ENCODE peak calls at places on chromosome 13, in ten cellular contexts. X is glutamatergic neuron, U is endodermal cell, N is coronary artery, L is AG04450, V is cardiac fibroblast, P is GM20000, J is fibroblast of villous mesenchyme, G is K562, W is HFF-Myc. Y is an unnamed sample.

GRCh38 chr13:33057019-33057785 is 41.0 kb downstream of the KL start:
- DNase-seq in J (peak), L (no peak), X (peak), N (no peak), G (peak), V (peak), P (peak), W (no peak), U (peak), Y (no peak)

GRCh38 chr13:49098771-49099512 is 121.2 kb upstream of the MLNR start:
- DNase-seq in V (peak), L (no peak), P (no peak), U (no peak), W (no peak), J (no peak), G (no peak), N (no peak), X (no peak), Y (no peak)

GRCh38 chr13:102089722-102090121 is 312.1 kb downstream of the FGF14 start:
- DNase-seq in P (no peak), X (no peak), W (no peak), U (no peak), L (no peak), V (no peak), N (no peak), J (no peak), G (no peak), Y (no peak)

GRCh38 chr13:40553356-40553755 is 113.1 kb downstream of the FOXO1 start:
- DNase-seq in V (no peak), U (no peak), L (no peak), X (no peak), P (no peak), N (no peak), G (no peak), W (no peak), J (no peak), Y (no peak)

GRCh38 chr13:48891586-48891985 is 84.1 kb upstream of the FNDC3A start:
- DNase-seq in X (no peak), W (no peak), P (no peak), N (no peak), U (no peak), V (peak), G (no peak), L (no peak), J (peak), Y (no peak)

GRCh38 chr13:92745233-92745632 is 481.4 kb upstream of the GPC6 start:
- DNase-seq in J (no peak), L (no peak), V (no peak), X (no peak), W (no peak), N (no peak), G (no peak), U (no peak), P (no peak), Y (no peak)

GRCh38 chr13:84844473-84844872 is 954.7 kb downstream of the SLITRK6 start:
- DNase-seq in V (no peak), P (no peak), W (no peak), J (no peak), X (no peak), U (no peak), L (no peak), N (no peak), G (no peak), Y (no peak)

GRCh38 chr13:40235160-40235796 is 431.2 kb downstream of the FOXO1 start:
- DNase-seq in V (peak), P (no peak), U (no peak), G (no peak), X (no peak), W (peak), N (no peak), L (no peak), J (peak), Y (no peak)

GRCh38 chr13:41427700-41428099 is 29.6 kb upstream of the RGCC start:
- DNase-seq in U (no peak), G (no peak), W (no peak), X (no peak), J (no peak), V (no peak), P (no peak), L (no peak), N (no peak), Y (no peak)

GRCh38 chr13:40259899-40260298 is 406.5 kb downstream of the FOXO1 start:
- DNase-seq in N (no peak), J (no peak), L (no peak), G (no peak), U (no peak), X (no peak), P (no peak), W (no peak), V (no peak), Y (no peak)

GRCh38 chr13:25171517-25172302 is at the start of gene AMER2:
- DNase-seq in J (peak), U (peak), V (peak), N (no peak), L (no peak), X (peak), P (peak), W (no peak), G (no peak), Y (no peak)

GRCh38 chr13:27016871-27017270 is 154.7 kb downstream of the USP12 start:
- DNase-seq in U (peak), N (no peak), W (no peak), X (no peak), L (no peak), V (no peak), J (peak), P (no peak), G (no peak), Y (no peak)

GRCh38 chr13:40648040-40648439 is 18.4 kb downstream of the FOXO1 start:
- DNase-seq in G (no peak), L (no peak), W (no peak), N (no peak), V (no peak), U (no peak), J (no peak), X (no peak), P (no peak), Y (no peak)

GRCh38 chr13:38905861-38906260 is 84.8 kb downstream of the STOML3 start:
- DNase-seq in V (no peak), G (no peak), J (no peak), L (no peak), X (no peak), P (no peak), U (no peak), N (no peak), W (no peak), Y (no peak)

GRCh38 chr13:67620665-67621064 is 390.5 kb upstream of the PCDH9 start:
- DNase-seq in V (no peak), J (no peak), L (peak), X (no peak), G (no peak), P (no peak), N (no peak), U (no peak), W (no peak), Y (no peak)

GRCh38 chr13:107003911-107004310 is 436.0 kb upstream of the ARGLU1 start:
- DNase-seq in W (no peak), P (no peak), G (no peak), J (no peak), U (no peak), N (no peak), V (no peak), X (no peak), L (no peak), Y (no peak)

GRCh38 chr13:92461402-92461801 is 765.2 kb upstream of the GPC6 start:
- DNase-seq in L (no peak), J (no peak), X (no peak), P (no peak), N (no peak), V (no peak), U (no peak), G (no peak), W (no peak), Y (no peak)

GRCh38 chr13:35468195-35468594 is 8.3 kb downstream of the MAB21L1 start:
- DNase-seq in G (no peak), V (peak), N (no peak), U (no peak), W (no peak), P (no peak), J (no peak), X (no peak), L (no peak), Y (no peak)

GRCh38 chr13:76707360-76707759 is 178.8 kb downstream of the KCTD12 start:
- DNase-seq in X (no peak), G (no peak), N (no peak), P (no peak), V (peak), U (no peak), J (no peak), L (no peak), W (no peak), Y (no peak)

GRCh38 chr13:39859898-39860297 is 204.4 kb downstream of the COG6 start:
- DNase-seq in J (no peak), U (no peak), V (no peak), N (no peak), W (no peak), G (no peak), L (no peak), X (no peak), P (no peak), Y (no peak)

GRCh38 chr13:86135856-86136255 is 336.6 kb upstream of the SLITRK6 start:
- DNase-seq in P (no peak), J (no peak), L (no peak), N (no peak), W (no peak), G (no peak), U (no peak), X (no peak), V (no peak), Y (no peak)

GRCh38 chr13:66154354-66154753 is 1075.8 kb downstream of the PCDH9 start:
- DNase-seq in X (no peak), V (no peak), U (no peak), P (no peak), N (no peak), J (no peak), W (no peak), G (no peak), L (no peak), Y (peak)

GRCh38 chr13:50410921-50411712 is 395.9 kb downstream of the KCNRG start:
- DNase-seq in P (no peak), L (peak), N (no peak), J (peak), W (peak), G (peak), X (no peak), V (peak), U (peak), Y (peak)

GRCh38 chr13:33109319-33109718 is 93.1 kb downstream of the KL start:
- DNase-seq in U (no peak), V (peak), G (no peak), L (no peak), W (no peak), X (no peak), P (no peak), J (peak), N (no peak), Y (no peak)

GRCh38 chr13:48333976-48334375 is 30.4 kb downstream of the RB1 start:
- DNase-seq in P (no peak), V (peak), N (no peak), G (no peak), L (no peak), X (no peak), W (no peak), J (peak), U (no peak), Y (peak)

GRCh38 chr13:98300956-98301641 is 124.0 kb upstream of the RNF113B start:
- DNase-seq in P (no peak), J (peak), W (no peak), U (no peak), G (no peak), N (no peak), X (no peak), L (peak), V (no peak), Y (no peak)

GRCh38 chr13:47216176-47216822 is 319.4 kb upstream of the HTR2A start:
- DNase-seq in V (peak), G (no peak), L (peak), N (no peak), W (peak), X (no peak), P (no peak), J (peak), U (no peak), Y (no peak)

DNA sequence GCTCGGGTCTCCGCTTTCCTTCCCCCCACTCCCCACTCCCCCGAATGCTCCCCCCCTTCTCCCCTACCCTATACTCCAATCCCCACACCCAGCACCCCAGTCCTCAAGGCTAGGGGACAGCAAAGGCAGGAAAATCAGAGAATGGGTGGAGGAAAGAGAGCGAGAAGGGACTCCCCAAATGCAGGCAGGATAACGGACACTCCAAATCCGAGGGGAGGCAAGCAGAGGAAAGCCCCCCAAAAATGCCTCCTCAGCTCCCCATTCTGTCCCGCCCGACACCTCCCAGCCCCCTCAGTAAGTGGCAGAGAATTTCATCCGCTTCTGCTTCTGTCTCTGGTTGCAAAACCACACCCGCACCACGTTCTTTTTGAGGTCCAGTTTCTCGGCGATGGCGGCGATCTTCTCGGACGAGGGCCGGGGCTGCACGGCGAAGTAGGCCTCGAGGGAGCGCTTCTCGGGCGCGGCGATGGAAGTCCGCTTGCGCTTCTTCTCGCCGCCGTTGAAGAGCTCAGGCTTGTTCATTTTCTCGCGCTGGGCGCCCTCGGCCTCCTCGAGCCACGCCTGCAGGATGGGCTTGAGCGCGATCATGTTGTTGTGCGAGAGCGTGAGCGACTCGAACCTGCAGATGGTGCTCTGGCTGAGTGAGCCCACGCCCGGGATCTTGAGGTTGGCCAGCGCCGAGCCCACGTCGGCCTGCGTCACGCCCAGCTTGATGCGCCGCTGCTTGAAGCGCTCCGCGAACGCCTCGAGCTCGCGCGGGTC is 2.0 kb downstream of the POU4F1 start:
- DNase-seq in U (peak), G (no peak), X (peak), L (no peak), J (peak), V (no peak), P (peak), N (no peak), W (no peak), Y (no peak)
- TF ChIP-seq CTCF in U (no peak), G (no peak), X (no peak), L (no peak), J (no peak), V (no peak), P (no peak), N (no peak), W (no peak), Y (no peak)

DNA sequence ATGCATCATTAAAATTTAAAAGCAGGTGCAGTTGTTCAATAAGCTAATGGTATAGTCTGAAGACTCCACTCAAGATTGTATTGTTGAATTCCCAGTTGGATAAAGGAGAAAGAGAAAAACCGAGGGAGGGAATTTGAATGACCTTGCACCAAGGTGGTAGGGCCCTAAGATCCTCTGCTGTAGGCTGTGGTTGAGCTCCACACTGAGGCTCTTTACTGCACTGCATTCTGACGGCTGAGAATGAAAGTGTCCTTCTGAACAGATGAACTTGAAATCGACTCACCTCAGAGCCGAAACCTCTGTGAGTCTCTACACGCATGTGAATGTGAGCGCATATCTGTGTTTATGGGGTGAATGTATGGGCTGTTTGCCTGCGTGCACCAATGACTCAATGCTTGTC is 388.9 kb upstream of the DACH1 start:
- DNase-seq in J (peak), X (peak), U (peak), L (no peak), P (no peak), G (no peak), N (no peak), V (peak), W (no peak), Y (no peak)
- TF ChIP-seq CTCF in J (peak), X (peak), U (peak), L (no peak), P (no peak), G (no peak), N (no peak), V (peak), W (peak), Y (no peak)

GRCh38 chr13:100203696-100204367 is 114.9 kb downstream of the PCCA start:
- DNase-seq in V (peak), X (no peak), N (no peak), P (peak), J (peak), L (no peak), G (no peak), W (peak), U (no peak), Y (no peak)
- TF ChIP-seq CTCF in V (no peak), X (no peak), N (no peak), P (no peak), J (no peak), L (no peak), G (no peak), W (no peak), U (no peak), Y (no peak)

DNA sequence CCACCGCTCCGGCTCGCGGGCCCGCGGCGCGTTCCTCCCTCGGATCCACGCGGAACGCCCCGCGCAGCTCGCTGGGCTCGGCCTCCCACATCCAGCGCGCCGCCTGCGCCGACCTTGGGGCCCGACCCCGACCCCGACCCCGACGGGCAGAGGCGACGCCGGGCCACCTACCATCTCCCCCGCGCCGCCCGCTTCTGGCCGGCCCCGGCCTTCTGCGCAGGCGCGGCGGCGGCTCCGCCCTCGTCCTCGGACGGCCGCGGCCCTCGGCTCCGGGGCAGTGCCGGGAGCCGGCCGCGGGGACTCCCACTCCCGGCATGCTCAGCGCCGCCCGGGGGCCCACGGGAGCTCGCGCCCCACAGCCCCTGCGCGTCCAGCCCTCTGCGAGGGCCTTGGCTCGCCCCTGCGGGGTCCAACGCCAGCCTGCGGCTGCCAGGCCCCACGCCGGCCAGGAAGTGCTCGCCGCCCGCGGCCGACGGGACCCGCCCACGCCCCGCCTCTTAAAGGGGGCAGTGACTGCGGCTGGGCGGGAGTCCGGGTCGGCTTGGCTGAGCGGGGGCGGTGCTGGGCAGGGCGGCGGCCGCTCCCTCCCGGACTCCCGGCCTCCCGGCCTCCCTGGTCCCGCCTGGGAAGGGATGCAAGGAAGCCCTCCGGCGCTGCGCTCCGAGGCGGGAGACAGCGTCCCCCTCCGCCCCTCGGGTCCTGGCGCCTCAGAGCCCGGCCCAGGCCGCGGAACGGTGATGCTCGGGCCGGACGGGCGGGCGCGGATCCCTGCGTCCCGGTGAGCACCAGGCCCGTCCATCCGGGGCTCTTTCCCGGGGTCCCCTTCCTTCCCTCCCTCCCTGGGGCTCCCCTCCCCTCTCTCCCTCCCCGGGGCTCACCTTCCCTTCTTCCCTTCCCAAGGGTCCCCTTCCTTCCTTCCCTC is at the start of gene DCUN1D2:
- DNase-seq in X (peak), J (peak), P (peak), V (peak), G (peak), N (peak), L (peak), U (peak), W (peak), Y (peak)
- TF ChIP-seq CTCF in X (no peak), J (no peak), P (no peak), V (no peak), G (no peak), N (no peak), L (no peak), U (no peak), W (no peak), Y (no peak)

DNA sequence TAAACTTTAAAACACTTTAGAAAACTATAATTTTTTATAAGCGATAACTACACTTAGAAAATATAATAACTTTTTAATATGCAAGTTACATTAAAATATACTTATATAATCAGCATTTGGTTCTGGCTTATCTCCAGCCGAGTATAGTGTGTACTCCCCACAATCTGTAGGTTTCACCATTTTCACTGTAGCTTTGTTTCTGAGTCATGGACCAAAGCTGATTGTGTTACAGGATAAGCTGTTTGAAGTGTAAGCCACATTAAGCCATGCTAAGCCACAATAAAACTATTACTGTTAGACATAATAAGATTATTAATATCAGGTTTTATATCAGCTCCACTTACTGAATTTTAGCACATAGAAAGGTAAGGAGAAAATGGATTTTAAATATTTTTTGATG is 43.8 kb downstream of the CCDC122 start:
- DNase-seq in G (no peak), W (no peak), N (no peak), U (no peak), V (peak), X (no peak), J (peak), L (no peak), P (no peak), Y (no peak)
- TF ChIP-seq CTCF in G (no peak), W (no peak), N (no peak), U (no peak), V (no peak), X (no peak), J (no peak), L (no peak), P (no peak), Y (no peak)

GRCh38 chr13:109627649-109628048 is 158.7 kb downstream of the IRS2 start:
- DNase-seq in W (no peak), X (no peak), V (no peak), J (no peak), U (no peak), N (no peak), L (no peak), G (no peak), P (no peak), Y (no peak)

GRCh38 chr13:109626386-109627171 is 159.8 kb downstream of the IRS2 start:
- DNase-seq in L (no peak), W (no peak), G (no peak), N (peak), P (no peak), X (no peak), V (no peak), J (no peak), U (no peak), Y (no peak)

GRCh38 chr13:109625156-109625555 is 161.2 kb downstream of the IRS2 start:
- DNase-seq in V (no peak), U (no peak), N (peak), X (no peak), G (no peak), J (no peak), W (no peak), P (no peak), L (no peak), Y (no peak)

GRCh38 chr13:109616021-109616420 is 170.4 kb downstream of the IRS2 start:
- DNase-seq in V (no peak), P (no peak), N (no peak), J (peak), U (no peak), L (no peak), G (no peak), X (no peak), W (no peak), Y (no peak)

DNA sequence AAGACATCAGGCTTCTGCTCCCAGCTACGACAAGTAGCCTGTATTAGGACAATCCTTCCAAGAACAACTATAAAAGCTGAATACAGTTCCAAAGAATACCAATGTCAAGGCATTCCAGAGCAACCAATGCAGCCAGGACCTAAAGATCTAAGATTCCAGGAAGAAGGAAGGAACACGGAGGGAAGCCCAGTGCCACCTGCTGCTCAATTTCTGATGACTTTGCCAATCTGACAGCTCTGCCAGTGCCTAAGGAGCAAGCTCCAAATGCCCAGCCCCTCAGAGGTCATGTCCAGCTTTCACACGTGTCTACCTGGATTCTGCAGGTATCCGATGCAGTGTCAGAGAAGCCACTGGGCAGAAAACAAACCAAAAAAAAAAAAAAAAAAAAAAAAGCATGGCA is 164.4 kb downstream of the IRS2 start:
- DNase-seq in P (no peak), U (no peak), J (no peak), V (no peak), X (no peak), N (peak), G (no peak), W (no peak), L (no peak), Y (no peak)
- TF ChIP-seq CTCF in P (no peak), U (no peak), J (no peak), V (no peak), X (no peak), N (no peak), G (no peak), W (no peak), L (no peak), Y (no peak)

GRCh38 chr13:60335531-60335930 is 61.5 kb upstream of the TDRD3 start:
- DNase-seq in G (no peak), V (peak), U (no peak), J (peak), W (no peak), X (no peak), N (no peak), P (no peak), L (no peak), Y (no peak)
- TF ChIP-seq CTCF in G (peak), V (peak), U (peak), J (peak), W (no peak), X (peak), N (peak), P (peak), L (peak), Y (peak)

Y was measured in AG09309.